ENCODE peak calls at places on chromosomes 4 and X, in eight cellular contexts. One of them, this sample, is unnamed.

GRCh38 chr4:16582526-16582925 is 315.9 kb downstream of the LDB2 start:
- DNase-seq in left lung: no peak
- DNase-seq in HFFc6: no peak
- DNase-seq in glutamatergic neuron: peak; percentile 48
- DNase-seq in pancreas: no peak
- DNase-seq in endothelial cell: peak; percentile 41
- DNase-seq in GM23338: peak; percentile 80
- DNase-seq in uterus: no peak
- DNase-seq in this sample: no peak

GRCh38 chrX:16087081-16087480 is 36.3 kb upstream of the GRPR start:
- DNase-seq in glutamatergic neuron: no peak
- DNase-seq in GM23338: no peak
- DNase-seq in uterus: no peak
- DNase-seq in HFFc6: no peak
- DNase-seq in endothelial cell: no peak
- DNase-seq in left lung: no peak
- DNase-seq in pancreas: no peak
- DNase-seq in this sample: peak; percentile 24

GRCh38 chr4:6591781-6592180 is 16.8 kb downstream of the MAN2B2 start:
- DNase-seq in pancreas: no peak
- DNase-seq in left lung: no peak
- DNase-seq in glutamatergic neuron: no peak
- DNase-seq in HFFc6: no peak
- DNase-seq in uterus: no peak
- DNase-seq in endothelial cell: no peak
- DNase-seq in GM23338: no peak
- DNase-seq in this sample: no peak

GRCh38 chrX:140123446-140123845 is 158.1 kb upstream of the CXorf66 start:
- DNase-seq in pancreas: no peak
- DNase-seq in left lung: no peak
- DNase-seq in uterus: no peak
- DNase-seq in glutamatergic neuron: peak; percentile 13
- DNase-seq in GM23338: peak; percentile 54
- DNase-seq in endothelial cell: peak; percentile 16
- DNase-seq in HFFc6: no peak
- DNase-seq in this sample: peak; percentile 6

GRCh38 chrX:41906515-41907165 is 16.7 kb downstream of the CASK start:
- DNase-seq in HFFc6: no peak
- DNase-seq in glutamatergic neuron: no peak
- DNase-seq in endothelial cell: no peak
- DNase-seq in uterus: no peak
- DNase-seq in pancreas: no peak
- DNase-seq in GM23338: no peak
- DNase-seq in left lung: no peak
- DNase-seq in this sample: no peak

GRCh38 chr4:13657016-13657415 is 29.5 kb upstream of the BOD1L1 start:
- DNase-seq in uterus: no peak
- DNase-seq in glutamatergic neuron: no peak
- DNase-seq in HFFc6: no peak
- DNase-seq in GM23338: no peak
- DNase-seq in pancreas: no peak
- DNase-seq in endothelial cell: no peak
- DNase-seq in left lung: no peak
- DNase-seq in this sample: no peak

GRCh38 chrX:43963726-43964125 is 9.5 kb downstream of the NDP start:
- DNase-seq in left lung: no peak
- DNase-seq in GM23338: no peak
- DNase-seq in HFFc6: no peak
- DNase-seq in uterus: no peak
- DNase-seq in glutamatergic neuron: no peak
- DNase-seq in pancreas: no peak
- DNase-seq in endothelial cell: no peak
- DNase-seq in this sample: no peak

GRCh38 chr4:73944061-73944875 is 37.6 kb downstream of the PF4 start:
- DNase-seq in uterus: no peak
- DNase-seq in HFFc6: no peak
- DNase-seq in glutamatergic neuron: peak; percentile 48
- DNase-seq in pancreas: peak; percentile 29
- DNase-seq in left lung: peak; percentile 61
- DNase-seq in GM23338: peak; percentile 69
- DNase-seq in endothelial cell: peak; percentile 38
- DNase-seq in this sample: peak; percentile 45

GRCh38 chr4:88725986-88726385 is 28.4 kb upstream of the NAP1L5 start:
- DNase-seq in left lung: no peak
- DNase-seq in uterus: no peak
- DNase-seq in glutamatergic neuron: no peak
- DNase-seq in endothelial cell: no peak
- DNase-seq in HFFc6: no peak
- DNase-seq in pancreas: no peak
- DNase-seq in GM23338: no peak
- DNase-seq in this sample: no peak

GRCh38 chr4:66284991-66285451 is 614.7 kb upstream of the EPHA5 start:
- DNase-seq in glutamatergic neuron: no peak
- DNase-seq in pancreas: no peak
- DNase-seq in GM23338: no peak
- DNase-seq in uterus: no peak
- DNase-seq in HFFc6: no peak
- DNase-seq in left lung: no peak
- DNase-seq in endothelial cell: no peak
- DNase-seq in this sample: no peak

GRCh38 chr4:165385124-165385523 is 6.3 kb downstream of the CPE start:
- DNase-seq in HFFc6: no peak
- DNase-seq in endothelial cell: no peak
- DNase-seq in glutamatergic neuron: no peak
- DNase-seq in GM23338: no peak
- DNase-seq in left lung: no peak
- DNase-seq in uterus: no peak
- DNase-seq in pancreas: no peak
- DNase-seq in this sample: no peak

GRCh38 chrX:83984961-83985360 is 124.0 kb downstream of the CYLC1 start:
- DNase-seq in left lung: no peak
- DNase-seq in glutamatergic neuron: no peak
- DNase-seq in pancreas: no peak
- DNase-seq in GM23338: no peak
- DNase-seq in uterus: no peak
- DNase-seq in HFFc6: no peak
- DNase-seq in endothelial cell: no peak
- DNase-seq in this sample: no peak

GRCh38 chr4:47221721-47222120 is 190.4 kb downstream of the GABRB1 start:
- DNase-seq in uterus: no peak
- DNase-seq in HFFc6: peak; percentile 55
- DNase-seq in left lung: no peak
- DNase-seq in endothelial cell: no peak
- DNase-seq in pancreas: no peak
- DNase-seq in glutamatergic neuron: no peak
- DNase-seq in GM23338: no peak
- DNase-seq in this sample: no peak

GRCh38 chr4:184100297-184100885 is 117.3 kb downstream of the ENPP6 start:
- DNase-seq in glutamatergic neuron: peak; percentile 83
- DNase-seq in GM23338: peak; percentile 67
- DNase-seq in HFFc6: no peak
- DNase-seq in uterus: no peak
- DNase-seq in left lung: peak; percentile 51
- DNase-seq in endothelial cell: peak; percentile 66
- DNase-seq in pancreas: peak; percentile 57
- DNase-seq in this sample: no peak
- TF ChIP-seq CTCF in glutamatergic neuron: peak; percentile 61
- TF ChIP-seq CTCF in GM23338: peak; percentile 70
- TF ChIP-seq CTCF in HFFc6: peak; percentile 59
- TF ChIP-seq CTCF in uterus: no peak
- TF ChIP-seq CTCF in left lung: peak; percentile 85
- TF ChIP-seq CTCF in endothelial cell: no peak
- TF ChIP-seq CTCF in pancreas: peak; percentile 77
- TF ChIP-seq CTCF in this sample: no peak

GRCh38 chr4:56259595-56259994 is 127.7 kb downstream of the AASDH start:
- DNase-seq in HFFc6: no peak
- DNase-seq in glutamatergic neuron: no peak
- DNase-seq in endothelial cell: no peak
- DNase-seq in uterus: no peak
- DNase-seq in GM23338: no peak
- DNase-seq in left lung: no peak
- DNase-seq in pancreas: no peak
- DNase-seq in this sample: no peak

GRCh38 chr4:56255820-56256219 is 131.5 kb downstream of the AASDH start:
- DNase-seq in left lung: no peak
- DNase-seq in GM23338: peak; percentile 19
- DNase-seq in uterus: no peak
- DNase-seq in HFFc6: no peak
- DNase-seq in glutamatergic neuron: no peak
- DNase-seq in endothelial cell: no peak
- DNase-seq in pancreas: no peak
- DNase-seq in this sample: no peak

GRCh38 chr4:56260320-56260719 is 127.0 kb downstream of the AASDH start:
- DNase-seq in uterus: no peak
- DNase-seq in GM23338: no peak
- DNase-seq in left lung: no peak
- DNase-seq in HFFc6: no peak
- DNase-seq in glutamatergic neuron: no peak
- DNase-seq in endothelial cell: no peak
- DNase-seq in pancreas: no peak
- DNase-seq in this sample: no peak

GRCh38 chr4:56264861-56265260 is 122.4 kb downstream of the AASDH start:
- DNase-seq in GM23338: no peak
- DNase-seq in HFFc6: no peak
- DNase-seq in endothelial cell: no peak
- DNase-seq in glutamatergic neuron: peak; percentile 52
- DNase-seq in left lung: no peak
- DNase-seq in pancreas: no peak
- DNase-seq in uterus: no peak
- DNase-seq in this sample: no peak

DNA sequence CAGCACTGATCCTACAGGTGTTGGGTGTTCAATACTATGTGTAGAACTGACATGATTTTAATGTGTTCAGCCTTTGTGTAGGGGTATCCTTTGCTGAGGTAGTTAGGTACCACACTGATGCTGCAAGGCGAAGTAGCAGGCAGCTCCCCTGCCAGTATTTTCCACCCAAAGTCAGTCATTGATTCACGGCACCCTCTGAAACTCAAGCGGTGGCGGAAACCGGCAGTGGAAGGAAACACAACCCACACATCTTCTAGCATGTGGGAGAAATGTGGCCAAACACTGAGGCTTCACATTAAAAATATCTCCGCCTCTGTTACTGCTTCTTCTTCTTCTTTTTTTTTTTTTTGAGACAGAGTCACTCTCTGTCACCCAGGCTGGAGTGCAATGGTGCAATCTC is 126.3 kb downstream of the AASDH start:
- DNase-seq in HFFc6: no peak
- DNase-seq in left lung: no peak
- DNase-seq in pancreas: no peak
- DNase-seq in uterus: no peak
- DNase-seq in endothelial cell: no peak
- DNase-seq in GM23338: no peak
- DNase-seq in glutamatergic neuron: no peak
- DNase-seq in this sample: no peak
- TF ChIP-seq CTCF in HFFc6: no peak
- TF ChIP-seq CTCF in left lung: no peak
- TF ChIP-seq CTCF in pancreas: no peak
- TF ChIP-seq CTCF in uterus: no peak
- TF ChIP-seq CTCF in endothelial cell: no peak
- TF ChIP-seq CTCF in GM23338: no peak
- TF ChIP-seq CTCF in glutamatergic neuron: no peak
- TF ChIP-seq CTCF in this sample: no peak

DNA sequence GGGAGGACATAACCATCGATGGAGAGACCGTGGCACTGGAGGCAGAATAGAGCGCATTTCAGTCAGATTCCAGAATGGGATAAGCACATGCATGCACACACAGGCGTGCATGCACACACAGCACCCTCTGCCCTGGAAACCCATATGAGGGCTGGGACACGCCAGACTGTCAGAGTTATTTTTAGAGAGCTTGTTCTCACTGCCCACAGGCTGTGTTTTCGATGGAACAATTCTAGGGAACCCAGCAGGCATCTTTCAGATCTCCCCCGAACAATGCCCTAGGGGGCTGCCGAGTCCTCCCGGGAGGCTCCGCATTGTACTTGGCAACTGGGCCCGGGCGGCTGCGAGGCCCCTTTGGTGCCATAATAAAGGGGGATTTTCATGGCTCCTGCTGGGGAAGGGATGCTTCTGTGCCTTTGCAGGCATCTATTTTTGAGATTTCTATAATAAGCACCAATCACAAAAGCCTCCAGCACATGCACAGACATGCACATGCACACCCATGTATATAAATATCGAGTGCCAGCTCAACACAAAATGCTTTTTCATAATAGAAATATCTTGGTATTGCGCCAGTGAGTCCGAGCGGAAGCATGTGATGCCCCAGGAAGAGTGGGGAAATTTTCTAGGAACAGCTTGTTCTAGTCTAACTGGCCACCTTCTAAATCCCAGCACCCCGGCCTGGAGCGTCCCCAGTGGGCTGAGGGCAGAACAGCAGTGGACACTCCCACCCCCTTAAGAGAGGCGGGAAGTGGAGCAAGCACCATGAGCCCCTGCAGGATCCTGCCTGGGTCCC is 88.6 kb downstream of the PHKA2 start:
- DNase-seq in pancreas: no peak
- DNase-seq in HFFc6: peak; percentile 11
- DNase-seq in GM23338: no peak
- DNase-seq in endothelial cell: no peak
- DNase-seq in left lung: no peak
- DNase-seq in uterus: peak; percentile 41
- DNase-seq in glutamatergic neuron: no peak
- DNase-seq in this sample: no peak
- TF ChIP-seq CTCF in pancreas: no peak
- TF ChIP-seq CTCF in HFFc6: peak; percentile 34
- TF ChIP-seq CTCF in GM23338: no peak
- TF ChIP-seq CTCF in endothelial cell: no peak
- TF ChIP-seq CTCF in left lung: peak; percentile 16
- TF ChIP-seq CTCF in uterus: no peak
- TF ChIP-seq CTCF in glutamatergic neuron: no peak
- TF ChIP-seq CTCF in this sample: no peak

DNA sequence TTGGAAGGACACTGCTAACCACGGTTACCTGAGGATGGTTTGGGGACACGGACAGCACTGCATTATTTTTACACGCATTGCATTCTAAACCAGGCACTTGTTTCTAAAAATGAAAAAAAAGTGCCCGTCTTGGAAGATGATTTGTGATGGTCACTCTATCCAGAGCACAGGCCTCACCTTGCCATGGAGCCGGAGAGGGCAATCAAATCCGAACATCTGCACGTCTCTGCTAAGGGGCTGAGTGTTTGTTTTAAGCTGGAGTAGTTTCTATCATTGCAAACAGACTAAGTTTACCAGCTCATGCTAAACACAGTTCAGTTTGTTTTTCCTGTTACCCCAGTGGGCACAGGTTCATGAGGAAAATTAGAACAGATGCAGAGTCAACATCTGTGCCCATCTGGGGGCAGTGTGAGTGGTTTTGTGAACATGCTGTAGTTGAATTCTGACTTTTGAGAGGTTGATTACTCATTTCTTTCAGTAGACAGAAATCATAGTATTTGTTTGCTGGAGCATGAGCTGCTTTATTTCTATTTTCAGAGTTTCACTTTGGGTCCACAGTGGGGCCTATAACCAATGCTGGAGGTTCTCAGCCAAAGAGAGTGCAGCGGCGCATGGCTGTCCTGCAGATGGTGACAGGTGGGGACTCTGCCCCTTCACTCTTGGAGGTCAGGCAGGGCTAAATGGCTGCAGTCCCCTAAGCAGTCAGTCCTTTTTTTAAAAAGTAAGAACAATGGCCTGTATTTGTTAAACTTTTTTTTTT is 65.4 kb upstream of the ENPP6 start:
- DNase-seq in endothelial cell: no peak
- DNase-seq in left lung: no peak
- DNase-seq in uterus: no peak
- DNase-seq in pancreas: no peak
- DNase-seq in glutamatergic neuron: no peak
- DNase-seq in GM23338: no peak
- DNase-seq in HFFc6: no peak
- DNase-seq in this sample: no peak
- TF ChIP-seq CTCF in endothelial cell: no peak
- TF ChIP-seq CTCF in left lung: no peak
- TF ChIP-seq CTCF in uterus: no peak
- TF ChIP-seq CTCF in pancreas: no peak
- TF ChIP-seq CTCF in glutamatergic neuron: no peak
- TF ChIP-seq CTCF in GM23338: no peak
- TF ChIP-seq CTCF in HFFc6: no peak
- TF ChIP-seq CTCF in this sample: no peak